ENCODE peak calls at places on chromosomes 16 and 17, in six cellular contexts. One of them, this sample, is unnamed.

GRCh38 chr16:62077998-62078397 is 41.8 kb upstream of the CDH8 start:
- DNase-seq in tibial nerve: no peak
- DNase-seq in gastrocnemius medialis: no peak
- DNase-seq in Peyer's patch: no peak
- DNase-seq in transverse colon: no peak
- DNase-seq in heart left ventricle: no peak
- DNase-seq in this sample: no peak

GRCh38 chr16:89733792-89734191 is 12.5 kb downstream of the ZNF276 start:
- DNase-seq in tibial nerve: no peak
- DNase-seq in transverse colon: no peak
- DNase-seq in Peyer's patch: no peak
- DNase-seq in heart left ventricle: no peak
- DNase-seq in gastrocnemius medialis: no peak
- DNase-seq in this sample: no peak

GRCh38 chr16:85429776-85430522 is 183.2 kb upstream of the GSE1 start:
- DNase-seq in Peyer's patch: no peak
- DNase-seq in transverse colon: no peak
- DNase-seq in heart left ventricle: no peak
- DNase-seq in gastrocnemius medialis: no peak
- DNase-seq in tibial nerve: no peak
- DNase-seq in this sample: peak

GRCh38 chr17:41521574-41522261 is 3.0 kb upstream of the KRT15 start:
- DNase-seq in Peyer's patch: peak
- DNase-seq in heart left ventricle: no peak
- DNase-seq in gastrocnemius medialis: no peak
- DNase-seq in tibial nerve: no peak
- DNase-seq in transverse colon: peak
- DNase-seq in this sample: no peak

GRCh38 chr16:72974142-72974769 is 73.7 kb downstream of the ZFHX3 start:
- DNase-seq in gastrocnemius medialis: no peak
- DNase-seq in transverse colon: no peak
- DNase-seq in tibial nerve: no peak
- DNase-seq in heart left ventricle: no peak
- DNase-seq in Peyer's patch: no peak
- DNase-seq in this sample: no peak

GRCh38 chr17:20999044-20999573 is 43.7 kb downstream of the USP22 start:
- DNase-seq in transverse colon: no peak
- DNase-seq in Peyer's patch: no peak
- DNase-seq in tibial nerve: no peak
- DNase-seq in gastrocnemius medialis: no peak
- DNase-seq in heart left ventricle: no peak
- DNase-seq in this sample: peak

GRCh38 chr17:72618018-72618509 is 474.4 kb downstream of the SLC39A11 start:
- DNase-seq in tibial nerve: no peak
- DNase-seq in gastrocnemius medialis: no peak
- DNase-seq in Peyer's patch: peak
- DNase-seq in transverse colon: peak
- DNase-seq in heart left ventricle: no peak
- DNase-seq in this sample: no peak

GRCh38 chr17:39483506-39483905 is 22.2 kb downstream of the CDK12 start:
- DNase-seq in tibial nerve: no peak
- DNase-seq in transverse colon: no peak
- DNase-seq in gastrocnemius medialis: no peak
- DNase-seq in Peyer's patch: no peak
- DNase-seq in heart left ventricle: no peak
- DNase-seq in this sample: no peak

GRCh38 chr16:30113031-30113710 is at the start of gene GDPD3:
- DNase-seq in Peyer's patch: peak
- DNase-seq in gastrocnemius medialis: no peak
- DNase-seq in tibial nerve: no peak
- DNase-seq in transverse colon: peak
- DNase-seq in heart left ventricle: no peak
- DNase-seq in this sample: no peak

GRCh38 chr17:65515959-65516948 is 45.2 kb downstream of the AXIN2 start:
- DNase-seq in gastrocnemius medialis: no peak
- DNase-seq in Peyer's patch: peak
- DNase-seq in tibial nerve: no peak
- DNase-seq in heart left ventricle: no peak
- DNase-seq in transverse colon: no peak
- DNase-seq in this sample: no peak

GRCh38 chr16:89922477-89922883 is 662 bp upstream of the TUBB3 start:
- DNase-seq in tibial nerve: no peak
- DNase-seq in Peyer's patch: no peak
- DNase-seq in heart left ventricle: peak
- DNase-seq in gastrocnemius medialis: no peak
- DNase-seq in transverse colon: peak
- DNase-seq in this sample: peak

GRCh38 chr16:8391219-8391757 is 199.0 kb downstream of the TMEM114 start:
- DNase-seq in heart left ventricle: no peak
- DNase-seq in gastrocnemius medialis: no peak
- DNase-seq in tibial nerve: no peak
- DNase-seq in Peyer's patch: no peak
- DNase-seq in transverse colon: no peak
- DNase-seq in this sample: no peak

GRCh38 chr17:37147301-37147812 is 198.6 kb downstream of the AATF start:
- DNase-seq in heart left ventricle: no peak
- DNase-seq in gastrocnemius medialis: no peak
- DNase-seq in Peyer's patch: no peak
- DNase-seq in tibial nerve: no peak
- DNase-seq in transverse colon: no peak
- DNase-seq in this sample: no peak

GRCh38 chr17:40516581-40517285 is 15.3 kb upstream of the TNS4 start:
- DNase-seq in gastrocnemius medialis: peak
- DNase-seq in tibial nerve: no peak
- DNase-seq in heart left ventricle: no peak
- DNase-seq in Peyer's patch: peak
- DNase-seq in transverse colon: peak
- DNase-seq in this sample: no peak

GRCh38 chr16:11047057-11047456 is 102.7 kb downstream of the CLEC16A start:
- DNase-seq in heart left ventricle: no peak
- DNase-seq in Peyer's patch: no peak
- DNase-seq in transverse colon: no peak
- DNase-seq in tibial nerve: no peak
- DNase-seq in gastrocnemius medialis: peak
- DNase-seq in this sample: no peak

GRCh38 chr17:31394544-31394943 is 3.1 kb downstream of the RAB11FIP4 start:
- DNase-seq in transverse colon: no peak
- DNase-seq in tibial nerve: no peak
- DNase-seq in gastrocnemius medialis: no peak
- DNase-seq in heart left ventricle: peak
- DNase-seq in Peyer's patch: peak
- DNase-seq in this sample: peak

GRCh38 chr17:15392326-15392739 is 50.9 kb upstream of the TEKT3 start:
- DNase-seq in Peyer's patch: peak
- DNase-seq in heart left ventricle: no peak
- DNase-seq in transverse colon: no peak
- DNase-seq in tibial nerve: no peak
- DNase-seq in gastrocnemius medialis: no peak
- DNase-seq in this sample: no peak

GRCh38 chr17:22695228-22695619 is 1002.9 kb downstream of the KCNJ18 start:
- DNase-seq in Peyer's patch: no peak
- DNase-seq in heart left ventricle: no peak
- DNase-seq in gastrocnemius medialis: no peak
- DNase-seq in tibial nerve: no peak
- DNase-seq in transverse colon: no peak
- DNase-seq in this sample: no peak

GRCh38 chr16:12675852-12676251 is 127.8 kb downstream of the CPPED1 start:
- DNase-seq in Peyer's patch: no peak
- DNase-seq in tibial nerve: no peak
- DNase-seq in transverse colon: no peak
- DNase-seq in gastrocnemius medialis: no peak
- DNase-seq in heart left ventricle: no peak
- DNase-seq in this sample: no peak

GRCh38 chr17:1165836-1166235 is 13.9 kb downstream of the ABR start:
- DNase-seq in tibial nerve: no peak
- DNase-seq in heart left ventricle: no peak
- DNase-seq in Peyer's patch: no peak
- DNase-seq in gastrocnemius medialis: no peak
- DNase-seq in transverse colon: no peak
- DNase-seq in this sample: no peak

GRCh38 chr17:51508048-51508447 is 247.7 kb downstream of the UTP18 start:
- DNase-seq in tibial nerve: no peak
- DNase-seq in gastrocnemius medialis: no peak
- DNase-seq in heart left ventricle: no peak
- DNase-seq in Peyer's patch: no peak
- DNase-seq in transverse colon: no peak
- DNase-seq in this sample: no peak

GRCh38 chr17:32742686-32743538 is 134.0 kb downstream of the MYO1D start:
- DNase-seq in transverse colon: no peak
- DNase-seq in gastrocnemius medialis: no peak
- DNase-seq in heart left ventricle: no peak
- DNase-seq in tibial nerve: no peak
- DNase-seq in Peyer's patch: no peak
- DNase-seq in this sample: no peak

GRCh38 chr16:66190411-66190810 is 176.1 kb upstream of the CDH5 start:
- DNase-seq in Peyer's patch: no peak
- DNase-seq in gastrocnemius medialis: no peak
- DNase-seq in tibial nerve: no peak
- DNase-seq in transverse colon: no peak
- DNase-seq in heart left ventricle: no peak
- DNase-seq in this sample: no peak

GRCh38 chr16:4051591-4051990 is 64.7 kb downstream of the ADCY9 start:
- DNase-seq in gastrocnemius medialis: no peak
- DNase-seq in transverse colon: no peak
- DNase-seq in tibial nerve: no peak
- DNase-seq in heart left ventricle: no peak
- DNase-seq in Peyer's patch: no peak
- DNase-seq in this sample: no peak

GRCh38 chr17:8488931-8489330 is 53.2 kb downstream of the NDEL1 start:
- DNase-seq in transverse colon: no peak
- DNase-seq in Peyer's patch: no peak
- DNase-seq in tibial nerve: no peak
- DNase-seq in gastrocnemius medialis: peak
- DNase-seq in heart left ventricle: no peak
- DNase-seq in this sample: peak

GRCh38 chr16:72769876-72770275 is 278.1 kb downstream of the ZFHX3 start:
- DNase-seq in heart left ventricle: no peak
- DNase-seq in gastrocnemius medialis: no peak
- DNase-seq in tibial nerve: no peak
- DNase-seq in transverse colon: no peak
- DNase-seq in Peyer's patch: no peak
- DNase-seq in this sample: no peak

GRCh38 chr17:34464812-34465211 is 101.8 kb upstream of the CCL1 start:
- DNase-seq in Peyer's patch: no peak
- DNase-seq in heart left ventricle: no peak
- DNase-seq in tibial nerve: no peak
- DNase-seq in transverse colon: no peak
- DNase-seq in gastrocnemius medialis: no peak
- DNase-seq in this sample: no peak
- H3K27ac ChIP-seq in Peyer's patch: no peak
- H3K27ac ChIP-seq in heart left ventricle: no peak
- H3K27ac ChIP-seq in tibial nerve: no peak
- H3K27ac ChIP-seq in transverse colon: no peak
- H3K27ac ChIP-seq in gastrocnemius medialis: no peak
- H3K27ac ChIP-seq in this sample: no peak

GRCh38 chr17:82297280-82297803 is 20.1 kb downstream of the CD7 start:
- DNase-seq in heart left ventricle: peak
- DNase-seq in Peyer's patch: peak
- DNase-seq in tibial nerve: peak
- DNase-seq in transverse colon: peak
- DNase-seq in gastrocnemius medialis: peak
- DNase-seq in this sample: peak
- TF ChIP-seq POLR2A in heart left ventricle: no peak
- TF ChIP-seq POLR2A in Peyer's patch: peak
- TF ChIP-seq POLR2A in tibial nerve: no peak
- TF ChIP-seq POLR2A in transverse colon: peak
- TF ChIP-seq POLR2A in gastrocnemius medialis: peak
- TF ChIP-seq POLR2A in this sample: peak

GRCh38 chr17:49637739-49638138 is 40.2 kb downstream of the SPOP start:
- DNase-seq in transverse colon: no peak
- DNase-seq in tibial nerve: no peak
- DNase-seq in heart left ventricle: no peak
- DNase-seq in gastrocnemius medialis: no peak
- DNase-seq in Peyer's patch: no peak
- DNase-seq in this sample: no peak
- H3K27ac ChIP-seq in transverse colon: no peak
- H3K27ac ChIP-seq in tibial nerve: no peak
- H3K27ac ChIP-seq in heart left ventricle: peak
- H3K27ac ChIP-seq in gastrocnemius medialis: peak
- H3K27ac ChIP-seq in Peyer's patch: no peak
- H3K27ac ChIP-seq in this sample: no peak

GRCh38 chr17:81702934-81703746 is at the start of gene MRPL12:
- DNase-seq in gastrocnemius medialis: peak
- DNase-seq in Peyer's patch: peak
- DNase-seq in heart left ventricle: peak
- DNase-seq in tibial nerve: peak
- DNase-seq in transverse colon: peak
- DNase-seq in this sample: peak
- TF ChIP-seq POLR2A in gastrocnemius medialis: peak
- TF ChIP-seq POLR2A in Peyer's patch: peak
- TF ChIP-seq POLR2A in heart left ventricle: peak
- TF ChIP-seq POLR2A in tibial nerve: peak
- TF ChIP-seq POLR2A in transverse colon: peak
- TF ChIP-seq POLR2A in this sample: peak

DNA sequence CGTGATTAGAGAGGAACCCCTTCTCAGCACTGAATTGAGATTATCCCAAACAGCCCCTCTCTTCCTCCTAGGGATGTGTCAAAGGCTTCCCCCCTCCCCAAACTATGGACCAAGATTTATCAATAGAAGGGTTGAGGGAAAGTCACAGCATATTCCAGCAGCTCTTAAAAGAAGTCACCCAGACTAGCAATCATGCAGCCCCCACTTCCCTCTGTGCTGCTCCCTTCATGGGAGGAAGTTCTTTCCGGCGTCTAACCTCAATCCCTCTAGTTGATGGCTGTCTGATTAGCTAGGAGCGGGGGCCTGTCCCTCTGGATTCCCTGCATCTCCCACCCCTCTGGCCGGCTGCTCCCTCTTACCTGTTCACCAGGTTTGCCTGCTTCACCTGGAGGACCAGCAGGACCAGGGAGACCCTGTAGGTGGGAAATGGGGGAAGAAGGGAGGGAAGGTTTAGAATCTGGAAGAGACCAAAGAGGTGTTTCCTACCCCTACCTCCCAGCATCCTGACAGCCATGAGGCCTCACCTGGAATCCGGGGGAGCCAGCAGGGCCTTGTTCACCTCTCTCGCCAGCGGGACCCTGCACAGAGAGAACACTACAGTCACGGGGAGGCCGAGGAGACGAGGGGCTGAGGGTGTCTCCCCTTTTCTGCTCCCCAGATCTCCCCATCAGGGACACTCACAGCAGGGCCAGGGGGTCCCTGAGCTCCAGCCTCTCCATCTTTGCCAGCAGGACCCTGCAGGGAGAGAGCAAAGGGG is 9.1 kb downstream of the COL1A1 start:
- DNase-seq in Peyer's patch: no peak
- DNase-seq in transverse colon: no peak
- DNase-seq in gastrocnemius medialis: no peak
- DNase-seq in tibial nerve: no peak
- DNase-seq in heart left ventricle: no peak
- DNase-seq in this sample: no peak
- H3K27ac ChIP-seq in Peyer's patch: no peak
- H3K27ac ChIP-seq in transverse colon: no peak
- H3K27ac ChIP-seq in gastrocnemius medialis: no peak
- H3K27ac ChIP-seq in tibial nerve: peak
- H3K27ac ChIP-seq in heart left ventricle: no peak
- H3K27ac ChIP-seq in this sample: peak

GRCh38 chr16:75250089-75250808 is 1.2 kb downstream of the BCAR1 start:
- DNase-seq in transverse colon: peak
- DNase-seq in heart left ventricle: no peak
- DNase-seq in Peyer's patch: peak
- DNase-seq in gastrocnemius medialis: peak
- DNase-seq in tibial nerve: no peak
- DNase-seq in this sample: peak
- TF ChIP-seq POLR2A in transverse colon: peak
- TF ChIP-seq POLR2A in heart left ventricle: no peak
- TF ChIP-seq POLR2A in Peyer's patch: peak
- TF ChIP-seq POLR2A in gastrocnemius medialis: peak
- TF ChIP-seq POLR2A in tibial nerve: no peak
- TF ChIP-seq POLR2A in this sample: no peak

This sample was measured in ovary.